ENCODE peak calls at places on chromosome 19, in five cellular contexts. C, K, V, X and G are unnamed samples.

GRCh38 chr19:10428996-10429381 is 8.7 kb downstream of the PDE4A start:
- DNase-seq in C (no peak), K (no peak), V (no peak), X (no peak), G (no peak)

GRCh38 chr19:29841209-29841558 is 29.4 kb downstream of the CCNE1 start:
- DNase-seq in C (peak), K (no peak), V (no peak), X (no peak), G (no peak)

GRCh38 chr19:47518854-47519253 is 4.0 kb upstream of the NAPA start:
- DNase-seq in C (no peak), K (no peak), V (no peak), X (no peak), G (no peak)

GRCh38 chr19:3632739-3633558 is 6.4 kb upstream of the CACTIN start:
- DNase-seq in C (no peak), K (no peak), V (no peak), X (no peak), G (no peak)

GRCh38 chr19:10669246-10669645 is 15.1 kb downstream of the ILF3 start:
- DNase-seq in C (no peak), K (no peak), V (no peak), X (no peak), G (no peak)

GRCh38 chr19:34171539-34171876 is 796 bp upstream of the LSM14A start:
- DNase-seq in C (peak), K (no peak), V (peak), X (no peak), G (peak)

GRCh38 chr19:8827277-8827676 is 4.8 kb downstream of the ZNF558 start:
- DNase-seq in C (no peak), K (no peak), V (no peak), X (no peak), G (no peak)

GRCh38 chr19:52570005-52570861 is at the start of gene ZNF701:
- DNase-seq in C (peak), K (peak), V (peak), X (peak), G (peak)

GRCh38 chr19:679418-680286 is 3.5 kb downstream of the FSTL3 start:
- DNase-seq in C (peak), K (no peak), V (peak), X (no peak), G (peak)

GRCh38 chr19:57288373-57288772 is 8.1 kb downstream of the ZNF460 start:
- DNase-seq in C (no peak), K (no peak), V (no peak), X (no peak), G (no peak)

GRCh38 chr19:1261863-1262686 is 7.1 kb upstream of the CIRBP start:
- DNase-seq in C (peak), K (no peak), V (peak), X (no peak), G (peak)

GRCh38 chr19:34319785-34320184 is 45.2 kb upstream of the GPI start:
- DNase-seq in C (no peak), K (no peak), V (no peak), X (no peak), G (no peak)

GRCh38 chr19:5533257-5533656 is 34.5 kb downstream of the TINCR start:
- DNase-seq in C (no peak), K (no peak), V (no peak), X (no peak), G (no peak)